ENCODE peak calls at places on chromosomes 7 and 10, in six cellular contexts. One of them, this sample, is unnamed.

GRCh38 chr10:124323806-124324205 is 94.9 kb downstream of the OAT start:
- DNase-seq in ovary: no peak
- DNase-seq in adrenal gland: no peak
- DNase-seq in IMR-90: no peak
- DNase-seq in gastrocnemius medialis: no peak
- DNase-seq in esophagus squamous epithelium: no peak
- DNase-seq in this sample: no peak

GRCh38 chr7:136938476-136938875 is 70.0 kb downstream of the CHRM2 start:
- DNase-seq in ovary: no peak
- DNase-seq in adrenal gland: no peak
- DNase-seq in esophagus squamous epithelium: no peak
- DNase-seq in IMR-90: no peak
- DNase-seq in gastrocnemius medialis: no peak
- DNase-seq in this sample: no peak

GRCh38 chr10:67385089-67385488 is 310.9 kb downstream of the CTNNA3 start:
- DNase-seq in adrenal gland: no peak
- DNase-seq in IMR-90: no peak
- DNase-seq in esophagus squamous epithelium: no peak
- DNase-seq in gastrocnemius medialis: no peak
- DNase-seq in ovary: no peak
- DNase-seq in this sample: no peak

GRCh38 chr7:381211-382117 is 91.5 kb downstream of the FOXL3 start:
- DNase-seq in ovary: no peak
- DNase-seq in esophagus squamous epithelium: no peak
- DNase-seq in gastrocnemius medialis: no peak
- DNase-seq in IMR-90: no peak
- DNase-seq in adrenal gland: no peak
- DNase-seq in this sample: no peak

GRCh38 chr10:86058964-86059363 is 307.6 kb downstream of the GRID1 start:
- DNase-seq in ovary: no peak
- DNase-seq in esophagus squamous epithelium: no peak
- DNase-seq in IMR-90: no peak
- DNase-seq in gastrocnemius medialis: no peak
- DNase-seq in adrenal gland: peak; percentile 31
- DNase-seq in this sample: no peak

GRCh38 chr7:55444786-55445185 is 79.6 kb downstream of the LANCL2 start:
- DNase-seq in IMR-90: no peak
- DNase-seq in esophagus squamous epithelium: no peak
- DNase-seq in gastrocnemius medialis: no peak
- DNase-seq in ovary: no peak
- DNase-seq in adrenal gland: no peak
- DNase-seq in this sample: no peak

GRCh38 chr10:14036233-14036632 is 294.5 kb downstream of the FRMD4A start:
- DNase-seq in esophagus squamous epithelium: no peak
- DNase-seq in gastrocnemius medialis: no peak
- DNase-seq in IMR-90: no peak
- DNase-seq in ovary: no peak
- DNase-seq in adrenal gland: no peak
- DNase-seq in this sample: no peak

GRCh38 chr10:124062390-124062789 is 31.0 kb downstream of the CHST15 start:
- DNase-seq in esophagus squamous epithelium: no peak
- DNase-seq in IMR-90: no peak
- DNase-seq in gastrocnemius medialis: no peak
- DNase-seq in ovary: no peak
- DNase-seq in adrenal gland: no peak
- DNase-seq in this sample: no peak

GRCh38 chr7:83697814-83698530 is 49.0 kb upstream of the SEMA3E start:
- DNase-seq in IMR-90: peak; percentile 2
- DNase-seq in gastrocnemius medialis: no peak
- DNase-seq in esophagus squamous epithelium: no peak
- DNase-seq in adrenal gland: no peak
- DNase-seq in ovary: no peak
- DNase-seq in this sample: no peak

GRCh38 chr10:113239569-113239968 is 289.5 kb downstream of the TCF7L2 start:
- DNase-seq in esophagus squamous epithelium: no peak
- DNase-seq in IMR-90: no peak
- DNase-seq in adrenal gland: peak; percentile 41
- DNase-seq in gastrocnemius medialis: no peak
- DNase-seq in ovary: no peak
- DNase-seq in this sample: peak; percentile 48

GRCh38 chr7:124566576-124566975 is 199.0 kb downstream of the GPR37 start:
- DNase-seq in adrenal gland: no peak
- DNase-seq in esophagus squamous epithelium: no peak
- DNase-seq in IMR-90: peak; percentile 45
- DNase-seq in gastrocnemius medialis: no peak
- DNase-seq in ovary: no peak
- DNase-seq in this sample: no peak

GRCh38 chr7:105285118-105285874 is 103.4 kb downstream of the SRPK2 start:
- DNase-seq in esophagus squamous epithelium: no peak
- DNase-seq in IMR-90: no peak
- DNase-seq in gastrocnemius medialis: no peak
- DNase-seq in adrenal gland: no peak
- DNase-seq in ovary: no peak
- DNase-seq in this sample: no peak

GRCh38 chr7:141533149-141533949 is 17.9 kb upstream of the AGK start:
- DNase-seq in ovary: peak; percentile 54
- DNase-seq in gastrocnemius medialis: peak; percentile 22
- DNase-seq in adrenal gland: peak; percentile 86
- DNase-seq in esophagus squamous epithelium: no peak
- DNase-seq in IMR-90: peak; percentile 74
- DNase-seq in this sample: peak; percentile 37

GRCh38 chr10:132626019-132626760 is 88.6 kb downstream of the INPP5A start:
- DNase-seq in esophagus squamous epithelium: no peak
- DNase-seq in adrenal gland: no peak
- DNase-seq in IMR-90: no peak
- DNase-seq in gastrocnemius medialis: no peak
- DNase-seq in ovary: peak; percentile 28
- DNase-seq in this sample: no peak

GRCh38 chr7:99839560-99840011 is 11.8 kb downstream of the CYP3A43 start:
- DNase-seq in esophagus squamous epithelium: no peak
- DNase-seq in ovary: no peak
- DNase-seq in adrenal gland: no peak
- DNase-seq in IMR-90: no peak
- DNase-seq in gastrocnemius medialis: no peak
- DNase-seq in this sample: peak; percentile 42

GRCh38 chr10:74032900-74033655 is 35.2 kb downstream of the VCL start:
- DNase-seq in adrenal gland: no peak
- DNase-seq in ovary: no peak
- DNase-seq in IMR-90: no peak
- DNase-seq in gastrocnemius medialis: no peak
- DNase-seq in esophagus squamous epithelium: no peak
- DNase-seq in this sample: no peak

GRCh38 chr10:61978965-61979364 is 77.5 kb downstream of the ARID5B start:
- DNase-seq in esophagus squamous epithelium: no peak
- DNase-seq in IMR-90: no peak
- DNase-seq in adrenal gland: no peak
- DNase-seq in ovary: no peak
- DNase-seq in gastrocnemius medialis: no peak
- DNase-seq in this sample: peak; percentile 81

GRCh38 chr7:107972986-107973385 is 30.0 kb downstream of the LAMB1 start:
- DNase-seq in adrenal gland: no peak
- DNase-seq in gastrocnemius medialis: no peak
- DNase-seq in ovary: no peak
- DNase-seq in IMR-90: no peak
- DNase-seq in esophagus squamous epithelium: no peak
- DNase-seq in this sample: peak; percentile 82

GRCh38 chr7:142556745-142557144 is 192.5 kb upstream of the PRSS1 start:
- DNase-seq in esophagus squamous epithelium: no peak
- DNase-seq in IMR-90: peak; percentile 99
- DNase-seq in adrenal gland: peak; percentile 66
- DNase-seq in gastrocnemius medialis: peak; percentile 60
- DNase-seq in ovary: no peak
- DNase-seq in this sample: peak; percentile 72

GRCh38 chr7:79091661-79092060 is 361.8 kb downstream of the MAGI2 start:
- DNase-seq in adrenal gland: no peak
- DNase-seq in IMR-90: peak; percentile 34
- DNase-seq in ovary: no peak
- DNase-seq in esophagus squamous epithelium: no peak
- DNase-seq in gastrocnemius medialis: no peak
- DNase-seq in this sample: no peak

GRCh38 chr7:40799493-40800406 is 664.9 kb downstream of the SUGCT start:
- DNase-seq in ovary: no peak
- DNase-seq in gastrocnemius medialis: no peak
- DNase-seq in esophagus squamous epithelium: no peak
- DNase-seq in adrenal gland: no peak
- DNase-seq in IMR-90: no peak
- DNase-seq in this sample: no peak

GRCh38 chr7:101172854-101173751 is 7.0 kb downstream of the NAT16 start:
- DNase-seq in IMR-90: peak; percentile 71
- DNase-seq in esophagus squamous epithelium: no peak
- DNase-seq in ovary: no peak
- DNase-seq in adrenal gland: peak; percentile 79
- DNase-seq in gastrocnemius medialis: no peak
- DNase-seq in this sample: no peak

GRCh38 chr7:111083423-111083822 is 7.5 kb upstream of the LRRN3 start:
- DNase-seq in ovary: no peak
- DNase-seq in gastrocnemius medialis: no peak
- DNase-seq in esophagus squamous epithelium: no peak
- DNase-seq in adrenal gland: no peak
- DNase-seq in IMR-90: peak; percentile 78
- DNase-seq in this sample: no peak

GRCh38 chr7:49773082-49773938 is at the start of gene VWC2:
- DNase-seq in adrenal gland: no peak
- DNase-seq in ovary: peak; percentile 72
- DNase-seq in gastrocnemius medialis: no peak
- DNase-seq in IMR-90: no peak
- DNase-seq in esophagus squamous epithelium: no peak
- DNase-seq in this sample: no peak

GRCh38 chr10:100286051-100287033 is at the start of gene BLOC1S2:
- DNase-seq in IMR-90: peak; percentile 92
- DNase-seq in adrenal gland: peak; percentile 94
- DNase-seq in ovary: peak; percentile 88
- DNase-seq in esophagus squamous epithelium: peak; percentile 26
- DNase-seq in gastrocnemius medialis: peak; percentile 80
- DNase-seq in this sample: peak; percentile 85
- TF ChIP-seq POLR2A in IMR-90: peak; percentile 96
- TF ChIP-seq POLR2A in adrenal gland: peak; percentile 92
- TF ChIP-seq POLR2A in ovary: peak; percentile 78
- TF ChIP-seq POLR2A in esophagus squamous epithelium: peak; percentile 42
- TF ChIP-seq POLR2A in gastrocnemius medialis: peak; percentile 88
- TF ChIP-seq POLR2A in this sample: peak; percentile 52

GRCh38 chr7:129169171-129169643 is 19.2 kb upstream of the SMO start:
- DNase-seq in IMR-90: no peak
- DNase-seq in gastrocnemius medialis: no peak
- DNase-seq in adrenal gland: no peak
- DNase-seq in ovary: peak; percentile 43
- DNase-seq in esophagus squamous epithelium: no peak
- DNase-seq in this sample: peak; percentile 89

GRCh38 chr7:129168219-129168991 is 20.0 kb upstream of the SMO start:
- DNase-seq in esophagus squamous epithelium: no peak
- DNase-seq in gastrocnemius medialis: no peak
- DNase-seq in adrenal gland: no peak
- DNase-seq in IMR-90: no peak
- DNase-seq in ovary: no peak
- DNase-seq in this sample: no peak

GRCh38 chr7:129166745-129167144 is 21.7 kb upstream of the SMO start:
- DNase-seq in ovary: no peak
- DNase-seq in IMR-90: no peak
- DNase-seq in adrenal gland: no peak
- DNase-seq in gastrocnemius medialis: no peak
- DNase-seq in esophagus squamous epithelium: no peak
- DNase-seq in this sample: no peak

GRCh38 chr7:129170373-129171021 is 17.9 kb upstream of the SMO start:
- DNase-seq in gastrocnemius medialis: no peak
- DNase-seq in adrenal gland: no peak
- DNase-seq in esophagus squamous epithelium: no peak
- DNase-seq in IMR-90: no peak
- DNase-seq in ovary: no peak
- DNase-seq in this sample: peak; percentile 42

DNA sequence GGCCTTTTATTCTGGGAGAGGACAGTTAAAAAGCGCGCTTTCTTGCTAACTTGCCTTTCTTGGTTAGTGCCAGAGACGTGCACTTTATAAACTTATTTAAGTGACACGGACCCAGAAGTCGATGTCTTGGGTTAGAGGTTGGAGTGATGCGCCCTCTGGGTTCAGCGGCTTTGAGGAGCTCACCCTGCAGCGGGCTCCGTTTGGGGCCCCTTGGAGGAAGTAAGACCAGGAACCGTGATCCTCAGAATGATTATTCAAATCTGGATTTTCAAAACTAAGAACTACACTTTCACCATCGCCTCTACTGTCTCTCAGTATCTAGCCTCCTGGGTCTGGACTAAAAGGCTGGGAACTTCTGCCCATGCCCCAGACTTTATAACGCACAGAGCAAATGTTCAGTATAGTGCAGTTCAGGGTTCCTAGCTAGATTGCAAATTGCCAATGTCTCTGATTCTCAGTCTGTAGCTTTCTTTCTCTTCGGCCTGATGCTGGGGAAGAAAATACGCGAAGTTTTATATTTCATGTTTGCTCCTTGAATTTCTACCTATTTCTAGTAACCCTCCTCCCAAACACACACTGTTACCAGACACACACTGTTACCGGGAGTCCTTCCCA is 18.6 kb upstream of the SMO start:
- DNase-seq in ovary: no peak
- DNase-seq in adrenal gland: no peak
- DNase-seq in gastrocnemius medialis: no peak
- DNase-seq in esophagus squamous epithelium: no peak
- DNase-seq in IMR-90: no peak
- DNase-seq in this sample: no peak
- TF ChIP-seq CTCF in ovary: no peak
- TF ChIP-seq CTCF in adrenal gland: no peak
- TF ChIP-seq CTCF in gastrocnemius medialis: no peak
- TF ChIP-seq CTCF in esophagus squamous epithelium: no peak
- TF ChIP-seq CTCF in IMR-90: no peak
- TF ChIP-seq CTCF in this sample: no peak

GRCh38 chr7:5324961-5325360 is 42.2 kb downstream of the SLC29A4 start:
- DNase-seq in adrenal gland: no peak
- DNase-seq in ovary: no peak
- DNase-seq in IMR-90: no peak
- DNase-seq in esophagus squamous epithelium: no peak
- DNase-seq in gastrocnemius medialis: no peak
- DNase-seq in this sample: no peak
- H3K4me3 ChIP-seq in adrenal gland: no peak overlapping the region
- H3K4me3 ChIP-seq in ovary: no peak overlapping the region
- H3K4me3 ChIP-seq in IMR-90: no peak overlapping the region
- H3K4me3 ChIP-seq in esophagus squamous epithelium: no peak overlapping the region
- H3K4me3 ChIP-seq in gastrocnemius medialis: no peak overlapping the region
- H3K4me3 ChIP-seq in this sample: no peak overlapping the region

GRCh38 chr7:73839290-73839689 is 3.0 kb downstream of the METTL27 start:
- DNase-seq in adrenal gland: no peak
- DNase-seq in esophagus squamous epithelium: no peak
- DNase-seq in gastrocnemius medialis: no peak
- DNase-seq in ovary: no peak
- DNase-seq in IMR-90: no peak
- DNase-seq in this sample: no peak

GRCh38 chr7:73838642-73839041 is 3.7 kb downstream of the METTL27 start:
- DNase-seq in esophagus squamous epithelium: no peak
- DNase-seq in adrenal gland: no peak
- DNase-seq in IMR-90: no peak
- DNase-seq in ovary: no peak
- DNase-seq in gastrocnemius medialis: no peak
- DNase-seq in this sample: no peak

GRCh38 chr7:73840715-73841379 is 1.5 kb downstream of the METTL27 start:
- DNase-seq in IMR-90: no peak
- DNase-seq in esophagus squamous epithelium: no peak
- DNase-seq in gastrocnemius medialis: no peak
- DNase-seq in adrenal gland: no peak
- DNase-seq in ovary: no peak
- DNase-seq in this sample: no peak

GRCh38 chr7:73841689-73842247 is 548 bp downstream of the METTL27 start:
- DNase-seq in ovary: no peak
- DNase-seq in esophagus squamous epithelium: no peak
- DNase-seq in adrenal gland: no peak
- DNase-seq in gastrocnemius medialis: no peak
- DNase-seq in IMR-90: no peak
- DNase-seq in this sample: no peak

GRCh38 chr7:73839743-73840714 is 2.3 kb downstream of the METTL27 start:
- DNase-seq in ovary: no peak
- DNase-seq in IMR-90: no peak
- DNase-seq in gastrocnemius medialis: no peak
- DNase-seq in adrenal gland: no peak
- DNase-seq in esophagus squamous epithelium: no peak
- DNase-seq in this sample: no peak
- TF ChIP-seq POLR2A in ovary: no peak
- TF ChIP-seq POLR2A in IMR-90: no peak
- TF ChIP-seq POLR2A in gastrocnemius medialis: no peak
- TF ChIP-seq POLR2A in adrenal gland: no peak
- TF ChIP-seq POLR2A in esophagus squamous epithelium: no peak
- TF ChIP-seq POLR2A in this sample: no peak